ENCODE peak calls at places on chromosomes 16 and 17, in five cellular contexts. K, D, I, C and U are unnamed samples.

GRCh38 chr17:80779961-80780380 is 211.7 kb upstream of the CHMP6 start:
- ATAC-seq in D (no peak), I (peak), C (peak), K (no peak), U (peak)

GRCh38 chr17:69043098-69043497 is 17.6 kb downstream of the ABCA9 start:
- ATAC-seq in D (no peak), K (no peak), C (no peak), I (no peak), U (no peak)

GRCh38 chr16:73053379-73054130 is 5.6 kb upstream of the ZFHX3 start:
- ATAC-seq in K (no peak), C (no peak), D (no peak), I (no peak), U (no peak)

GRCh38 chr17:7263071-7263800 is 958 bp upstream of the CLDN7 start:
- ATAC-seq in C (no peak), D (peak), K (no peak), I (no peak), U (peak)

GRCh38 chr16:54628796-54629625 is 301.7 kb upstream of the IRX5 start:
- ATAC-seq in I (peak), C (no peak), D (no peak), K (no peak), U (no peak)

GRCh38 chr17:74380086-74380958 is 13.0 kb downstream of the GPR142 start:
- ATAC-seq in K (no peak), I (peak), C (peak), D (no peak), U (peak)

GRCh38 chr17:77419547-77420475 is 279.0 kb downstream of the SEC14L1 start:
- ATAC-seq in C (no peak), I (no peak), K (no peak), D (no peak), U (no peak)

GRCh38 chr16:77721752-77722314 is 481 bp upstream of the NUDT7 start:
- ATAC-seq in K (peak), I (no peak), C (no peak), D (peak), U (no peak)

GRCh38 chr16:64627781-64628180 is 494.1 kb downstream of the CDH11 start:
- ATAC-seq in C (peak), D (no peak), K (no peak), I (no peak), U (no peak)

GRCh38 chr16:19436540-19436939 is 18.9 kb downstream of the TMC5 start:
- ATAC-seq in C (no peak), I (no peak), D (no peak), K (no peak), U (no peak)

GRCh38 chr16:65809627-65810026 is 556.9 kb upstream of the CDH5 start:
- ATAC-seq in C (no peak), I (peak), K (no peak), D (no peak), U (no peak)

GRCh38 chr17:48996696-48997102 is 486 bp upstream of the IGF2BP1 start:
- ATAC-seq in I (no peak), K (no peak), D (peak), C (no peak), U (no peak)

GRCh38 chr17:49549691-49550678 is 25.7 kb upstream of the NXPH3 start:
- ATAC-seq in D (no peak), I (no peak), C (no peak), K (no peak), U (no peak)

GRCh38 chr17:40364121-40364861 is at the start of gene GJD3:
- ATAC-seq in C (no peak), D (no peak), K (no peak), I (no peak), U (no peak)

GRCh38 chr17:48734328-48735056 is 5.9 kb upstream of the HOXB13 start:
- ATAC-seq in K (no peak), D (no peak), C (no peak), I (no peak), U (no peak)

GRCh38 chr16:84973776-84974523 is 37.4 kb downstream of the ZDHHC7 start:
- ATAC-seq in C (no peak), K (no peak), D (no peak), I (no peak), U (no peak)

GRCh38 chr16:4086153-4086552 is 30.1 kb downstream of the ADCY9 start:
- ATAC-seq in I (no peak), K (no peak), C (peak), D (no peak), U (no peak)

GRCh38 chr16:46731691-46732555 is 16.2 kb downstream of the MYLK3 start:
- ATAC-seq in C (peak), K (no peak), D (no peak), I (no peak), U (no peak)

GRCh38 chr17:40356906-40357861 is 7.4 kb downstream of the GJD3 start:
- ATAC-seq in I (no peak), C (peak), K (no peak), D (no peak), U (no peak)

GRCh38 chr16:28561557-28562187 is 8.0 kb downstream of the SGF29 start:
- ATAC-seq in I (no peak), C (peak), D (no peak), K (no peak), U (no peak)

GRCh38 chr16:81432899-81433560 is 11.6 kb upstream of the CMIP start:
- ATAC-seq in C (no peak), I (no peak), K (peak), D (peak), U (no peak)

GRCh38 chr17:21253646-21254441 is 634 bp upstream of the NATD1 start:
- ATAC-seq in D (peak), C (no peak), I (peak), K (peak), U (peak)

GRCh38 chr17:75088902-75089417 is 1.2 kb downstream of the SLC16A5 start:
- ATAC-seq in I (no peak), D (no peak), K (no peak), C (no peak), U (no peak)